ENCODE peak calls at places on chromosome 5, in seven cellular contexts. S, N, E, D, M, C and K are unnamed samples.

GRCh38 chr5:3161672-3162071 is 410.2 kb upstream of the IRX2 start:
- DNase-seq in S (no peak), N (no peak), E (no peak), D (no peak), M (no peak), C (no peak), K (no peak)

GRCh38 chr5:90446961-90447360 is 27.6 kb downstream of the MBLAC2 start:
- DNase-seq in S (no peak), N (no peak), E (no peak), D (peak), M (no peak), C (no peak), K (no peak)

GRCh38 chr5:168005093-168005492 is 286.4 kb upstream of the WWC1 start:
- DNase-seq in S (no peak), N (no peak), E (no peak), D (no peak), M (no peak), C (no peak), K (no peak)

GRCh38 chr5:160359816-160360215 is 10.6 kb downstream of the C1QTNF2 start:
- DNase-seq in S (peak), N (no peak), E (no peak), D (no peak), M (no peak), C (no peak), K (peak)

GRCh38 chr5:173454381-173454763 is 126.2 kb upstream of the STC2 start:
- DNase-seq in S (peak), N (no peak), E (peak), D (peak), M (no peak), C (peak), K (no peak)

GRCh38 chr5:98573834-98574233 is 199.6 kb upstream of the RGMB start:
- DNase-seq in S (no peak), N (no peak), E (no peak), D (no peak), M (no peak), C (no peak), K (no peak)

GRCh38 chr5:66558562-66558961 is 37.6 kb upstream of the MAST4 start:
- DNase-seq in S (no peak), N (no peak), E (peak), D (no peak), M (no peak), C (no peak), K (no peak)

GRCh38 chr5:17670353-17670752 is 36.1 kb downstream of the TAF11L14 start:
- DNase-seq in S (no peak), N (no peak), E (no peak), D (no peak), M (peak), C (no peak), K (peak)

DNA sequence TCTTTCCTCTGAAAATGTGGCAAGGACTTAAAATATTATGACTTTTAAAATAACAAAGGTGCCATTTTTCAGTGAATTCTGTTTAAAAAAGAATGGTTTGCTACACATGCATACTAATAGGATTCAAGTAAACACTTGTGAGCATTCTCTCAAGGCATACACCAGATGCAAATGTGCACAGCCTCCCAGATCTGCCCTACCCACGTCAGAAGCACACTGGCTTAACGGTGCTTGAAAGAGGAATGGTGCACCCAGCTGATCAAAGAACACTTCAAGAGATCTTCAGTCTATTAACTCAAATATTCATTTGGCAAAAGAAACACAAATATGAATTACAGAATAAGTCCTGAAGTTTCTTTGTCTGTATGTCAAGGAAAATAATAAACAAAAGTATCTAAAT is 15.8 kb downstream of the GABRB2 start:
- DNase-seq in S (no peak), N (no peak), E (no peak), D (no peak), M (no peak), C (no peak), K (no peak)
- H3K18ac ChIP-seq in S (no peak), N (no peak), E (no peak), D (no peak), M (no peak), C (no peak), K (no peak)

GRCh38 chr5:95803271-95804148 is 19.0 kb downstream of the GLRX start:
- DNase-seq in S (no peak), N (no peak), E (peak), D (no peak), M (no peak), C (no peak), K (no peak)
- H3K18ac ChIP-seq in S (no peak), N (no peak), E (no peak), D (no peak), M (no peak), C (no peak), K (no peak)

DNA sequence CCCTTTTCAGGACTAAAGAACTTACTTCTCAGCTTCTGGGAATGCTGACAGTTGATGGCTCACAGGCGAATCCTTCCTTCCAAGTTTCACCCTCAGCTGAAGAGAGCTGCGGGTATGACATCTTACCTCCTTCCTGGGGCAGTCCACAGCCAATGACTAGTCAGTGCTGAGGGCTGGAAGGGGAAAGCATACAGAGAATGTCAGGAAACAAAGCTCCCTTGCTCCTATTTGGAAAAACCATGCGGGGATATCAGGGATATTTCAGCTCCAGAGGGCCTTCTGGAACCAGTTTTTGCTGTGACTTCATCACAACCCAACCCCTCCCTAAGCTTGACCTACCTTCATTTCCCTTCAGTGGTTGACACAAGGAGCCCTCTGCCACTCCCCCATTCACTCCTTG is 15.7 kb downstream of the FTMT start:
- DNase-seq in S (peak), N (no peak), E (no peak), D (no peak), M (no peak), C (peak), K (no peak)
- H3K18ac ChIP-seq in S (no peak), N (no peak), E (no peak), D (no peak), M (no peak), C (peak), K (no peak)

DNA sequence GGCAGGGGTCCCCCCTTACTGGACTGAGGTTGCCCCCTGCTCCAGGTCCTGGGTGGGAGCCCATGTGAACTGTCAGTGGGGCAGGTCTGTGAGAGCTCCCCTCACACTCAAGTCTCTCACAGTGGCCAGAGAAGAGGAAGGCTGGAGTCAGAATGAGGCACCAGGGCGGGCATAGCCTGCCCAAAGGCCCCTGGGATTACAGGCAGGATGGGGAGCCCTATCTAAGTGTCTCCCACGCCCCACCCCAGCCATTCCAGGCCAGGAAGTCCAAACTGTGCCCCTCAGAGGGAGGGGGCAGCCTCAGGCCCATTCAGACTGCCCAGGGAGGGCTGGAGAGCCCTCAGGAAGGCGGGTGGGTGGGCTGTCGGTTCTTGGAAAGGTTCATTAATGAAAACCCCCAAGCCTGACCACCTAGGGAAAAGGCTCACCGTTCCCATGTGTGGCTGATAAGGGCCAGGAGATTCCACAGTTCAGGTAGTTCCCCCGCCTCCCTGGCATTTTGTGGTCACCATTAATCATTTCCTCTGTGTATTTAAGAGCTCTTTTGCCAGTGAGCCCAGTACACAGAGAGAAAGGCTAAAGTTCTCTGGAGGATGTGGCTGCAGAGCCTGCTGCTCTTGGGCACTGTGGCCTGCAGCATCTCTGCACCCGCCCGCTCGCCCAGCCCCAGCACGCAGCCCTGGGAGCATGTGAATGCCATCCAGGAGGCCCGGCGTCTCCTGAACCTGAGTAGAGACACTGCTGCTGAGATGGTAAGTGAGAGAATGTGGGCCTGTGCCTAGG is at the start of gene CSF2:
- DNase-seq in S (no peak), N (no peak), E (peak), D (peak), M (no peak), C (no peak), K (no peak)
- H3K18ac ChIP-seq in S (no peak), N (peak), E (peak), D (no peak), M (no peak), C (no peak), K (no peak)

DNA sequence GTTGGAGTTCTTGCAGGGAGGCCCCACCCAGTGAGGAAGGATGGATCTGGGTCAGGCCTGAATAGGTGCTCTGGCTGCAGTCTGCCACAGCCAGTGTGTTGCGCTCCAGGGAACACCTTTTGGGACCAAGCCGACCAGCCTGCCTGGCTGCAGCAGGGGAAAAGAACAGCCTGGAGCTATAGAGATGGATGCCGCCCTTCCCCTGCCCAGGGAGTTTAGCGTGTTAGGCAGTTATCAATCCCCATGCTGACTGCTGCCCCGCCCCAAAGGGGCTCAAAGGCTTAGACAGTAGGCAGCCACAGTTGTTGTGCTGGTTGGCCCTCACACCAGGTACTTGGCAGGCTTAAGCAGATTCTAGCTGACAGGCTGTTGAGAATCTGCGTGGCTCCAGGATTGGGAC is 153.4 kb upstream of the ADAMTS19 start:
- DNase-seq in S (no peak), N (no peak), E (no peak), D (no peak), M (no peak), C (no peak), K (no peak)
- H3K18ac ChIP-seq in S (no peak), N (no peak), E (no peak), D (no peak), M (no peak), C (no peak), K (no peak)

GRCh38 chr5:52466749-52467148 is 321.0 kb upstream of the ITGA1 start:
- DNase-seq in S (no peak), N (no peak), E (no peak), D (no peak), M (no peak), C (no peak), K (no peak)

GRCh38 chr5:52468980-52469379 is 318.7 kb upstream of the ITGA1 start:
- DNase-seq in S (no peak), N (no peak), E (no peak), D (no peak), M (no peak), C (no peak), K (no peak)

GRCh38 chr5:52469835-52470234 is 317.9 kb upstream of the ITGA1 start:
- DNase-seq in S (peak), N (no peak), E (no peak), D (no peak), M (no peak), C (no peak), K (no peak)

GRCh38 chr5:52469420-52469819 is 318.3 kb upstream of the ITGA1 start:
- DNase-seq in S (no peak), N (no peak), E (no peak), D (no peak), M (no peak), C (no peak), K (no peak)
- H3K18ac ChIP-seq in S (no peak), N (no peak), E (no peak), D (no peak), M (no peak), C (no peak), K (no peak)

GRCh38 chr5:124685404-124685930 is 61.0 kb downstream of the ZNF608 start:
- DNase-seq in S (peak), N (no peak), E (no peak), D (no peak), M (no peak), C (no peak), K (no peak)
- H3K18ac ChIP-seq in S (no peak), N (no peak), E (no peak), D (peak), M (no peak), C (no peak), K (no peak)

GRCh38 chr5:133234911-133235310 is 183.1 kb downstream of the HSPA4 start:
- DNase-seq in S (no peak), N (no peak), E (no peak), D (no peak), M (no peak), C (no peak), K (no peak)

GRCh38 chr5:133236541-133236951 is 184.7 kb downstream of the HSPA4 start:
- DNase-seq in S (no peak), N (no peak), E (no peak), D (no peak), M (no peak), C (no peak), K (no peak)

GRCh38 chr5:133234273-133234672 is 182.5 kb downstream of the HSPA4 start:
- DNase-seq in S (no peak), N (no peak), E (no peak), D (no peak), M (no peak), C (no peak), K (no peak)

GRCh38 chr5:133236976-133237375 is 185.2 kb downstream of the HSPA4 start:
- DNase-seq in S (no peak), N (no peak), E (no peak), D (no peak), M (no peak), C (no peak), K (no peak)

DNA sequence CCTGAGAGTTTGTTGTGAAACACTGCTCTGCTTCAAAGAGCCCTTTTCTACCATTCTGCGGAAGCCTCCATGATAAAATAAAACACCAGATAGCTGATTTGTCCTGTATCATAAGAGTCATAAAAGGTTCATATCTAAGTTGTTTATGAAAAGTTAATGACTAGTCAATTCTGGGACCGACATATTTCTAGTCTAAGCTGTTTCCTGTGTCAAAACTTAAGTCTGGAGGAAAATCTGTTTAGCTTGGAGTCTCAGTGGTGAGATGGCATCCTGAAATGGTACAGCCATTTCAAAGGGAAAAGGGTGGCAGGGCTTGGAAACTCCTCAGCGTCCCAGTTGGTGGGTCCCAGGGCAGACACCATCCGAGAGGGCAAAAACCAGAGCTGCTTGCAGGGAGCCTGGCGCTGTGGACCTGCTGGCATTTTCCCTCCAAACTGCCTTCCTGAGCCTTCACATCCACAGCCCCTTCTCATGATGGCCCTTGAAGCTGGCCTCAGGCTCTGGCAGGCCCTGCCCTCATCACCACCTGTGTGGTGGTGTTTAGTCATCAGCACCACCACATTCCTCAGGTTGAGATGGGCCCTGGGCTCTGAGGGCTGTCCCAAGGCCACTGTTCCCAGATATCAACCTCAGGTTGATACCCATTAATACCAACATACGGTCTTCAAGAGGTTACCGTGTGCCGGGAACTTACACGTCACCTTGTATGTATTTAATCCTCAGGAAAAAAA is 184.0 kb downstream of the HSPA4 start:
- DNase-seq in S (peak), N (no peak), E (peak), D (peak), M (no peak), C (peak), K (no peak)
- H3K18ac ChIP-seq in S (no peak), N (peak), E (no peak), D (no peak), M (no peak), C (no peak), K (no peak)

DNA sequence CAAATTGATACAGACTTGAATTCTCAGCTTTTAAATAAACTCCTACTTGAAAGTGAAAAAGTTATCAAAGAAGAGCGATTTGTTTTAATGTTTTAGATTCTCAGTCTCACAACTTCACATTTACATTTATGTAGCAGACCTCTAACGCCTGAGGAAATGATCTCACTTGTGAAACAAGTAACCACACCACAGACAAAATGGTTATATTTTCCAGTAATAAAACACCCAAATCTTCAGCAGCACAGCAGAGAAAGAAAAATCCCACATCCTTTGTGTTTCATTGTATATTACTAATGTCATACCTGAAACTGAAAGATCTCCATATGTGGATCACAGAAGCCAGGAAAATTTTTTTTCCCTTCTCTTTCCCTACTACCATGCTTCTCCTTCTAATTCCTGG is 29.8 kb upstream of the GZMA start:
- DNase-seq in S (no peak), N (no peak), E (no peak), D (no peak), M (no peak), C (no peak), K (no peak)
- H3K18ac ChIP-seq in S (no peak), N (no peak), E (no peak), D (no peak), M (no peak), C (no peak), K (no peak)